ENCODE peak calls at places on chromosomes 6 and 20, in five cellular contexts. V, J, T, S and U are unnamed samples.

GRCh38 chr20:8255945-8256632 is 124.0 kb downstream of the PLCB1 start:
- DNase-seq in J (no peak), V (no peak), S (no peak), T (no peak), U (no peak)

GRCh38 chr20:25050501-25051350 is 7.2 kb downstream of the ACSS1 start:
- DNase-seq in T (peak), S (no peak), V (no peak), J (peak), U (no peak)

GRCh38 chr6:161152904-161153662 is 120.8 kb downstream of the AGPAT4 start:
- DNase-seq in S (no peak), T (no peak), V (no peak), J (peak), U (no peak)

GRCh38 chr20:57252559-57253162 is 13.8 kb downstream of the BMP7 start:
- DNase-seq in V (no peak), T (no peak), J (no peak), S (no peak), U (no peak)

GRCh38 chr6:105428342-105428957 is 25.6 kb upstream of the PREP start:
- DNase-seq in S (no peak), T (no peak), J (no peak), V (peak), U (no peak)

GRCh38 chr20:64082821-64083379 is 1.3 kb downstream of the LKAAEAR1 start:
- DNase-seq in J (no peak), V (no peak), S (no peak), T (no peak), U (no peak)

GRCh38 chr20:47278907-47279348 is 77.6 kb downstream of the ZMYND8 start:
- DNase-seq in T (no peak), S (no peak), J (peak), V (no peak), U (no peak)

GRCh38 chr20:38658879-38659612 is 57.4 kb downstream of the ARHGAP40 start:
- DNase-seq in V (no peak), S (peak), T (no peak), J (peak), U (no peak)

GRCh38 chr6:53960311-53960710 is 150.9 kb upstream of the MLIP start:
- DNase-seq in T (no peak), V (peak), S (no peak), J (no peak), U (no peak)

GRCh38 chr20:531608-532007 is 12.0 kb downstream of the CSNK2A1 start:
- DNase-seq in S (no peak), T (no peak), J (no peak), V (no peak), U (no peak)

GRCh38 chr20:540391-541201 is 3.0 kb downstream of the CSNK2A1 start:
- DNase-seq in T (no peak), J (no peak), S (no peak), V (no peak), U (no peak)

GRCh38 chr6:131948692-131949614 is 2.2 kb downstream of the CCN2 start:
- DNase-seq in J (peak), T (no peak), V (peak), S (no peak), U (no peak)

GRCh38 chr6:131949909-131950766 is 1.0 kb downstream of the CCN2 start:
- DNase-seq in J (peak), S (no peak), T (peak), V (peak), U (peak)

GRCh38 chr6:131951576-131952230 is 531 bp upstream of the CCN2 start:
- DNase-seq in V (no peak), S (no peak), T (no peak), J (no peak), U (no peak)

GRCh38 chr6:131949615-131949908 is 1.6 kb downstream of the CCN2 start:
- DNase-seq in S (no peak), T (no peak), J (no peak), V (peak), U (peak)

DNA sequence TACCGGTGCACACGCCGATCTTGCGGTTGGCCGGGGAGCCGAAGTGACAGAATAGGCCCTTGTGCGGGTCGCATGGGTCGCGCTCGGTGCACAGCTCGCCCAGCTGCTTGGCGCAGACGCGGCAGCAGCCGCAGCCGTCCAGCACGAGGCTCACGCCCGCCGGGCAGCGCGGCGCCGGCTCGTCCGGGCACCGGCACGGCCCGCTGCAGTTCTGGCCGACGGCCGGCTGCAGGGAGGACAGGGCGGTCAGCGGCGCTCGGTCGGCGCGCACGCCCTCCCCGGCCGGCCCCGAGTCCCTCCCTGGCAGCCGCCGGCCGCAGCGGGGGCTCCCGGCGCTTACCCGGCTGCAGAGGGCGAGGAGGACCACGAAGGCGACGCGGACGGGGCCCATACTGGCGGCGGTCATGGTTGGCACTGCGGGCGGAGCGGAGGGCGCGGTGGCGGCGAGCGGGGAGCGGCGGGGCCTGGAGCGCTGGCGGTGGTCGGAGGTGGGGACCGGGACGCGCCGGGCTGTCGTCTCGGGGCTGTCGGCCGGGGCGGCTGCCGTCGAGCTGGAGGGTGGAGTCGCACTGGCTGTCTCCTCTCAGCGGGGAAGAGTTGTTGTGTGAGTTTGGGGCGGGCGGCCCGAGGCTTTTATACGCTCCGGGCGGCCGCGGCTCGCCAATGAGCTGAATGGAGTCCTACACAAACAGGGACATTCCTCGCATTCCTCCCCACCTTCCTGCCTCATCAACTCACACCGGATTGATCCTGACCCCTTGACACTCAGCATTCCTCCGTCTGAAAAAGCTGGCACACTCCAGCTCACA is at the start of gene CCN2:
- DNase-seq in J (peak), V (peak), T (peak), S (no peak), U (peak)
- TF ChIP-seq CTCF in J (no peak), V (no peak), T (no peak), S (no peak), U (no peak)

GRCh38 chr6:165858571-165858970 is 195.5 kb upstream of the PDE10A start:
- DNase-seq in J (no peak), T (no peak), S (no peak), V (no peak), U (no peak)
- TF ChIP-seq CTCF in J (no peak), T (no peak), S (no peak), V (no peak), U (no peak)

GRCh38 chr6:22326500-22326899 is 29.7 kb upstream of the PRL start:
- DNase-seq in V (no peak), S (no peak), J (no peak), T (no peak), U (no peak)
- TF ChIP-seq CTCF in V (no peak), S (no peak), J (no peak), T (no peak), U (no peak)

GRCh38 chr6:135938588-135939215 is 87.2 kb downstream of the PDE7B start:
- DNase-seq in J (no peak), S (no peak), V (no peak), T (no peak), U (peak)
- TF ChIP-seq CTCF in J (peak), S (no peak), V (peak), T (peak), U (peak)

GRCh38 chr20:20814685-20815084 is 102.2 kb upstream of the RALGAPA2 start:
- DNase-seq in V (no peak), T (no peak), S (no peak), J (no peak), U (no peak)
- TF ChIP-seq CTCF in V (no peak), T (no peak), S (no peak), J (no peak), U (no peak)

GRCh38 chr20:52219441-52219840 is 27.9 kb upstream of the ZFP64 start:
- DNase-seq in J (no peak), S (no peak), V (no peak), T (no peak), U (no peak)
- TF ChIP-seq CTCF in J (no peak), S (no peak), V (peak), T (no peak), U (no peak)

GRCh38 chr6:146300540-146300939 is 243.1 kb upstream of the RAB32 start:
- DNase-seq in V (no peak), T (no peak), S (no peak), J (no peak), U (no peak)
- TF ChIP-seq CTCF in V (no peak), T (no peak), S (no peak), J (no peak), U (no peak)

DNA sequence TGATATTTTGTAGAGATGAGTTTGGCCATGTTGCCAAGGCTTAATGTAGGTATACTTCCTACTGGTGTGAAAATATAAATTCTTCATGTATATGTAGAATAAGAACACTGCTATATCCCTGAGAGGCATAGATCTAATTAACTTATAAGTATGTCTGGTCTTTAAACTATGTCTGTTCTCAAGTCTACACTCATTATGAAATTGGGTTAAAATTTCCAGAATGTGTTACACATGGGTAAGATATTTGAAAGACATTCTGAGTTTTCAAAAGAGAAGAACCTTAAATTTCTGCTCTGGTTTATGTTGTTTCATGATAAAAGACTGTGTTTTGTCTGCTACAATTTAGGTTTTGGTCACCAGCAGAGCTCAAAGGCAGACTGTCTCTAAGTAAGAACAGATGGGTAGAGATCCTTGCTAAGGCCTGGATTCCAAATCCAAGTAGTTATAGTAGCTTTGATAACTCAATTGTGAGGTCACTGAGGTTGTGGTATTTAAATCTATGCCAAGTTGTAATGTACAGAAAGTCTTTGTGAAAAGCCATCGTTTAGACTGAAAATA is 6.0 kb downstream of the STMND1 start:
- DNase-seq in V (no peak), S (no peak), J (no peak), T (no peak), U (no peak)
- TF ChIP-seq CTCF in V (no peak), S (no peak), J (no peak), T (no peak), U (no peak)

DNA sequence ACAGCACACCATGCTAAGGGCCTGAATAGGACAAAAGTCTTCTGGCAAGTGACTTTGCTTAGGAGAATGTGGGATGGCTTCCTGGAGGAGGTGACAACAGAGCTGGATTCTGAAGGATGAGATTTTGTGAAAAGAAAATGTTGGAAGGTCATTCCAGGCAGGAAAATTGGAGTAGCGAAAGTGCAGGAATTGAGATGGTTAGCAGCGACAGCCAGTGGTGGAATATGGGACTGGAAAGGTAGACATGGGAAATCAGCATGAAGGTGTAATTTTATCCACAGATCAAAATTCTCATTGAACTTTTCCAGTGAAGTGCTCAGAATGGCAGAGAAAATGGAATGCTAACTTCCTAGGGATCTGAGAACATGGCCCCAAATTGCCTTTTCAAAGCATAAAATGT is 5.7 kb upstream of the BACH2 start:
- DNase-seq in S (no peak), T (no peak), V (no peak), J (no peak), U (no peak)
- TF ChIP-seq CTCF in S (no peak), T (no peak), V (peak), J (no peak), U (no peak)

GRCh38 chr6:168815229-168815628 is 374.2 kb downstream of the SMOC2 start:
- DNase-seq in V (no peak), J (no peak), T (no peak), S (no peak), U (no peak)
- TF ChIP-seq CTCF in V (no peak), J (no peak), T (no peak), S (no peak), U (no peak)